ENCODE peak calls at places on chromosome 7, in five cellular contexts. Q is hepatocyte, O is GM23338, S is endothelial cell of umbilical vein, U is GM23248. Z is an unnamed sample.
A peak's percentile ranks its signal among the peaks of the same experiment; 100 is the strongest.

GRCh38 chr7:99499356-99499712 is 747 bp downstream of the ZNF394 start:
- DNase-seq in Q (no peak), O (no peak), S (no peak), U (peak; percentile 53), Z (peak; percentile 16)

GRCh38 chr7:43905954-43906326 is 456 bp downstream of the URGCP start:
- DNase-seq in Q (peak; percentile 55), O (peak; percentile 77), S (peak; percentile 48), U (peak; percentile 59), Z (peak; percentile 41)

GRCh38 chr7:63042730-63043511 is 955.7 kb upstream of the ZNF722 start:
- DNase-seq in Q (no peak), O (no peak), S (no peak), U (no peak), Z (no peak)

GRCh38 chr7:5457245-5457735 is 33.7 kb upstream of the TNRC18 start:
- DNase-seq in Q (no peak), O (no peak), S (no peak), U (no peak), Z (no peak)

GRCh38 chr7:158568974-158569857 is 18.4 kb downstream of the PTPRN2 start:
- DNase-seq in Q (no peak), O (peak; percentile 50), S (no peak), U (no peak), Z (no peak)

GRCh38 chr7:14073543-14073942 is 84.1 kb upstream of the ETV1 start:
- DNase-seq in Q (no peak), O (no peak), S (no peak), U (no peak), Z (no peak)

GRCh38 chr7:129923709-129924108 is 29.1 kb downstream of the UBE2H start:
- DNase-seq in Q (no peak), O (no peak), S (peak; percentile 81), U (peak; percentile 94), Z (peak; percentile 92)

GRCh38 chr7:104826140-104826539 is 187.9 kb upstream of the KMT2E start:
- DNase-seq in Q (no peak), O (no peak), S (no peak), U (no peak), Z (no peak)

GRCh38 chr7:98314469-98314868 is 33.0 kb downstream of the BRI3 start:
- DNase-seq in Q (no peak), O (no peak), S (no peak), U (no peak), Z (no peak)

GRCh38 chr7:37128644-37129043 is 320.0 kb downstream of the ELMO1 start:
- DNase-seq in Q (no peak), O (no peak), S (peak; percentile 10), U (no peak), Z (peak; percentile 26)

GRCh38 chr7:155543011-155543881 is 3.1 kb downstream of the CNPY1 start:
- DNase-seq in Q (no peak), O (peak; percentile 41), S (no peak), U (no peak), Z (peak; percentile 12)

GRCh38 chr7:97818066-97818663 is 54.0 kb downstream of the ASNS start:
- DNase-seq in Q (no peak), O (no peak), S (no peak), U (no peak), Z (no peak)

GRCh38 chr7:149625339-149625946 is 127.8 kb upstream of the ZNF746 start:
- DNase-seq in Q (peak; percentile 72), O (peak; percentile 89), S (peak; percentile 77), U (peak; percentile 83), Z (peak; percentile 26)

GRCh38 chr7:7122701-7123281 is 59.6 kb upstream of the C1GALT1 start:
- DNase-seq in Q (no peak), O (no peak), S (no peak), U (peak; percentile 93), Z (peak; percentile 78)

GRCh38 chr7:21044384-21044783 is 257.7 kb upstream of the SP8 start:
- DNase-seq in Q (no peak), O (no peak), S (no peak), U (no peak), Z (no peak)

GRCh38 chr7:137742051-137742450 is 104.7 kb downstream of the DGKI start:
- DNase-seq in Q (no peak), O (no peak), S (no peak), U (no peak), Z (no peak)

GRCh38 chr7:103637080-103637479 is 191.1 kb upstream of the SLC26A5 start:
- DNase-seq in Q (no peak), O (no peak), S (peak; percentile 66), U (peak; percentile 89), Z (peak; percentile 90)

GRCh38 chr7:44064791-44065430 is 456 bp downstream of the PGAM2 start:
- DNase-seq in Q (no peak), O (peak; percentile 29), S (no peak), U (peak; percentile 41), Z (no peak)

GRCh38 chr7:140643416-140643815 is 2.8 kb upstream of the DENND2A start:
- DNase-seq in Q (no peak), O (no peak), S (no peak), U (no peak), Z (no peak)

GRCh38 chr7:140639366-140640053 is 1.1 kb downstream of the DENND2A start:
- DNase-seq in Q (peak; percentile 63), O (peak; percentile 51), S (no peak), U (peak; percentile 78), Z (peak; percentile 95)

GRCh38 chr7:140640060-140640611 is 477 bp downstream of the DENND2A start:
- DNase-seq in Q (peak; percentile 68), O (peak; percentile 74), S (no peak), U (peak; percentile 83), Z (peak; percentile 31)

GRCh38 chr7:140640727-140641531 is at the start of gene DENND2A:
- DNase-seq in Q (peak; percentile 86), O (peak; percentile 90), S (peak; percentile 20), U (peak; percentile 72), Z (peak; percentile 44)

DNA sequence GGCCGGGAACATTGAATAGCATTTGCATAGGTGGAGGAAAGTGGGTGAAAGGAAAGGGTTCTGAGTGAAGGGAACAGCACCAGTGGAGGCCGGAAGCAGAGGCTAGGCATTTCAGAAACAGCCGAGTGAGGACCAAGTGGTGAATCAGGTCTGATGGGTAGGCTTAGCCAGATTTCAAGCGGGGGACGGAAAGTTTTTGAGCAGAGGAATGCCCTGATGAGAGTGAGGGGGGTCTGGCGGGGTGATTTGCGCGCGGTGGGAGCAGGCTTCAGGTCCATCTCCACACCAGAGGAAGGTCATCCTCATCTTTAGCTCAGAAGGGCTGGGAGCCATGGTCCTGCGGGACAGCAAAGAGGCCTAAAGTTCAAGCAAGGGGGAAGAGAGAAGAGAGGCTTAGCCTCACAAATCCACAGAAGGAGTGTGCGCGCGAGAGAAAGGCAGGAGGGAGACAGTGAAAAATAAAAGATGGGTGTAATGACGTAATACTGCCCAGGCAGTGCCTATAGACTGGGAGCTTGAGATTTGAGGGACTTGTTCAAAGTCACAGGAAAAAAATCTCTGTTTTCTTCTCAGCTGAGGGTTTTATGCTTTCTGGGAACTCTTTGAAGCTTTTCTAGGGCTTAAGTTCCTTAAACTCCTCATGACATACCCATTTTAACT is 1.0 kb upstream of the DENND2A start:
- DNase-seq in Q (no peak), O (peak; percentile 59), S (no peak), U (no peak), Z (no peak)
- H2AFZ ChIP-seq in Q (peak overlapping the region; percentile 84), O (peak overlapping the region; percentile 98), S (no peak overlapping the region), U (no peak overlapping the region), Z (peak overlapping the region; percentile 90)

DNA sequence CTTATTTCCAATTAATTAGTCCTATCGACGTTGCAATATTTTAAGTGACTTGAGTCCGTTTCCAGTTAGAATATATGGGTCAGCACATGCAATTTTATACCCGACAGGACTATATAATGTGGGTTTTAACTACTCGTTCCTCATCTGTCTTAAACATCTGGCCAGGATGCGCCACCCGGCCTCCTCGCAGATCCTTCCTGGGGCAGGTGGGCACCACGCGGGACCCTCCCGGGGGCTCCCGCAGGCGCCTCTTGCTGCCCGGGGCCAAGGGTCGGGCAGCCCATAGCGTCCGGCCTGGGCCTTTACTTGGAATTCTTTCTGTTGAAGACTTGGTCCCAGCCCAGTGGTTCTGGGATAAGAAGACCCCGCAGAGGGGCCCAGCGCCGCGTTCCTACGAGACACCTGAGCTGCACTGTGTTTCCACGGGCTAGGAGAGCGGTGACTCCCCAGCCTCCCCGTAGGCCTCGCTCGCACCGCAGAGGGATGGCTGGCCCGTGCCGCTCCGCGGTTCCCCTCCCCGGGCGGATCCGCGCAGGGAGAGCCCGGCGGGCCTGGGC is 10.1 kb upstream of the MNX1 start:
- DNase-seq in Q (peak; percentile 5), O (peak; percentile 56), S (no peak), U (no peak), Z (no peak)
- TF ChIP-seq EZH2 in Q (peak; percentile 64), O (peak; percentile 91), S (peak; percentile 98), U (no peak), Z (peak; percentile 98)

GRCh38 chr7:131011437-131011752 is 277.4 kb upstream of the KLF14 start:
- DNase-seq in Q (no peak), O (peak; percentile 27), S (no peak), U (peak; percentile 54), Z (no peak)
- H3K27ac ChIP-seq in Q (no peak overlapping the region), O (no peak overlapping the region), S (no peak overlapping the region), U (peak overlapping the region; percentile 99), Z (no peak overlapping the region)

DNA sequence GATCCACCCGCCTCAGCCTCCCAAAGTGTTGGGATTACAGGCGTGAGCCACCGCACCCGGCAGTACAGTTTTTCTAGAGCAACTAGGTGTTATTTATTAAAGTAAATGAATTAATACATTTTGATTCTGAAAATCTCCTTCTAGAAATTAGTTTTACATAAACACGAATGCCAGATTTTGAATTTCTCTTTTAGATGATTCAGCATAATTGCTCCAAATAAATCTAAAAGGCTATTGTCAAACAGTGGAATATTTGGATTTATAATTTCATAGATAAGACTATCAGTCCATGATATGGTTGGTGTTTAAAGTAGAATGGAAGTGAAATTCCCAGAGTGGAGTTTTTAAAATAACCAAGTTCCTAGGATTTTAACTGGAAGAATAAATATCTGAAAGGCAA is 1.5 kb upstream of the PHF14 start:
- DNase-seq in Q (no peak), O (no peak), S (no peak), U (no peak), Z (no peak)
- H2AFZ ChIP-seq in Q (peak overlapping the region; percentile 39), O (no peak overlapping the region), S (no peak overlapping the region), U (peak overlapping the region; percentile 100), Z (no peak overlapping the region)

Z was measured in astrocyte.